ENCODE peak calls at places on chromosomes 16 and 17, in ten cellular contexts. V, P, G, T, O, N, W, X, F and U are unnamed samples.
A peak's percentile ranks its signal among the peaks of the same experiment; 100 is the strongest.

GRCh38 chr17:37488607-37489196 is 989 bp upstream of the DUSP14 start:
- DNase-seq in V (peak; percentile 85), P (peak; percentile 35), G (peak; percentile 90), T (peak; percentile 79), O (peak; percentile 89), N (peak; percentile 95), W (peak; percentile 87), X (peak; percentile 93), F (peak; percentile 70), U (peak; percentile 83)

GRCh38 chr16:47026492-47026891 is 53.0 kb upstream of the DNAJA2 start:
- DNase-seq in V (no peak), P (no peak), G (no peak), T (no peak), O (no peak), N (peak; percentile 57), W (no peak), X (no peak), F (no peak), U (no peak)

GRCh38 chr16:75252049-75252864 is 833 bp upstream of the BCAR1 start:
- DNase-seq in V (no peak), P (no peak), G (peak; percentile 16), T (peak; percentile 31), O (no peak), N (no peak), W (no peak), X (peak; percentile 63), F (peak; percentile 14), U (peak; percentile 64)

GRCh38 chr17:44653954-44654353 is 2.3 kb upstream of the MEIOC start:
- DNase-seq in V (no peak), P (no peak), G (no peak), T (no peak), O (no peak), N (no peak), W (no peak), X (no peak), F (no peak), U (no peak)

GRCh38 chr16:76532188-76532973 is 255.2 kb downstream of the CNTNAP4 start:
- DNase-seq in V (no peak), P (no peak), G (no peak), T (no peak), O (no peak), N (no peak), W (no peak), X (no peak), F (no peak), U (no peak)

GRCh38 chr16:31414706-31415105 is 13.5 kb downstream of the COX6A2 start:
- DNase-seq in V (no peak), P (no peak), G (no peak), T (no peak), O (no peak), N (no peak), W (no peak), X (no peak), F (no peak), U (no peak)

GRCh38 chr17:82647593-82648164 is 565 bp downstream of the WDR45B start:
- DNase-seq in V (no peak), P (peak; percentile 43), G (peak; percentile 53), T (peak; percentile 70), O (peak; percentile 15), N (peak; percentile 75), W (peak; percentile 53), X (peak; percentile 88), F (peak; percentile 40), U (peak; percentile 28)

GRCh38 chr16:49013727-49014080 is 267.9 kb downstream of the CBLN1 start:
- DNase-seq in V (no peak), P (no peak), G (no peak), T (no peak), O (no peak), N (no peak), W (no peak), X (no peak), F (no peak), U (no peak)

GRCh38 chr17:81710514-81711308 is 1.4 kb upstream of the SLC25A10 start:
- DNase-seq in V (no peak), P (no peak), G (no peak), T (peak; percentile 33), O (peak; percentile 33), N (peak; percentile 79), W (no peak), X (peak; percentile 75), F (no peak), U (no peak)

GRCh38 chr16:53080345-53081031 is 25.7 kb downstream of the CHD9 start:
- DNase-seq in V (no peak), P (no peak), G (no peak), T (peak; percentile 72), O (peak; percentile 90), N (no peak), W (no peak), X (peak; percentile 74), F (peak; percentile 59), U (peak; percentile 64)

DNA sequence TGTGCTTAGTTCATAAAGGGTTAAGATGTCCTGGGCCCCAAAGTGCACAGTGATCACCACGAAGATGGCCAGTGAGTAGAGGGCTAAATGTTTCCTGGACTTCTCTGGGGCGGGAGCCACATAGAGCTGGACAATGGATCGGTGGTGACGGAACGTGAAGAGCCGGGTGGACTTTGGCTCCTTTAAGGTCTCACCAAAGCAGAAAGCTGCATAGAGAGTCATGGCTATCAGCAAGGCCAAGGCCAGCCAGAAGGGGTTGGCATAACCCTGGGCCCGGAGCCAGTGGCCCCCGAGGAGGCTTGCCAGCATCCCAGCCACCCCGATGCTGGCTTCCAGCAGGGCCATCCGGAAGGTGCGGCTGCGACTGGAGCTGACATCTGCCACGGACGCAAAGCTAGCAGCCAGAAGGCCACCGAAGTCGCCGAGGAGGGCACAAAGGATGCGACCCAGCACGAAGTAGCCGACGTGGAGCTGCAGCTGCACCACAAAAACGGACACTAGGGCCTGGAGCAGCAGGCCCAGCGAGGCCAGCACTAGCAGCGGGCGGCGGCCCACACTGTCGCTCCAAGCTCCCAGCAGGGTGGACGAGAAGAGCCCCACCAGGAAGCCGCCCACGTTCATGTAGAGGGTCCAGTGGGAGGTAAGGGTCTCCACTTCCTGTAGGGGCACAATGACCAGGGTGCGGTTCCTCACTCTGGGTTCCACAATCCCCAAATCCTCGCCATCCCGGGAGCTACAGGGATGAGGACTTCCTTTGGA is 1.0 kb downstream of the SLC46A1 start:
- DNase-seq in V (no peak), P (no peak), G (peak; percentile 65), T (peak; percentile 43), O (no peak), N (peak; percentile 80), W (peak; percentile 58), X (no peak), F (peak; percentile 27), U (no peak)
- TF ChIP-seq CTCF in V (no peak), P (no peak), G (no peak), T (no peak), O (no peak), N (peak; percentile 12), W (no peak), X (no peak), F (no peak), U (no peak)

DNA sequence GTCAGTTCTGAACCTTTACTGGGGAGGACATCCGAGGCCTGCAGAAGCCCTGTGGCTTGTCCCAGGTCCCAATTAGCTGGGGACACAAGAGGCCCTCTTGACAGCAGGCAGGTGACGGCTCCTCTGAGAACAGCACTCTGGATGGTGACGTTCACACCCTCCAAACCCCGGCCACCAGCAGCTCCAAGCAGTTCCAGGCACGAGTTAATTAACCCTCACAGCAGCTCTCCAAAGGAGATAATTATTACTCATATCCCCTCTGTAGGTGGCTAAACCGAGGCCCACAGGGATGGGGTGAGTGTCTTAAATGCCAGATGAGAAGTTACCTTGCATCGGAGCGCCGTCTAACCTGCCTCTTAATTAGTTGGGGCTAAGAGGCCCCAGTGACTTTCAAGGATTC is 168.9 kb upstream of the CIBAR2 start:
- DNase-seq in V (no peak), P (no peak), G (no peak), T (no peak), O (no peak), N (no peak), W (no peak), X (no peak), F (no peak), U (no peak)
- H3K4me1 ChIP-seq in V (peaks cover 4% of the 10 kb centered on the region), P (no peaks in the 10 kb centered on the region), G (peaks cover 2% of the 10 kb centered on the region), T (peaks cover 10% of the 10 kb centered on the region), O (peaks cover 21% of the 10 kb centered on the region), N (peaks cover 3% of the 10 kb centered on the region), W (peaks cover 4% of the 10 kb centered on the region), X (no peaks in the 10 kb centered on the region), F (peaks cover 31% of the 10 kb centered on the region), U (peaks cover 10% of the 10 kb centered on the region)

DNA sequence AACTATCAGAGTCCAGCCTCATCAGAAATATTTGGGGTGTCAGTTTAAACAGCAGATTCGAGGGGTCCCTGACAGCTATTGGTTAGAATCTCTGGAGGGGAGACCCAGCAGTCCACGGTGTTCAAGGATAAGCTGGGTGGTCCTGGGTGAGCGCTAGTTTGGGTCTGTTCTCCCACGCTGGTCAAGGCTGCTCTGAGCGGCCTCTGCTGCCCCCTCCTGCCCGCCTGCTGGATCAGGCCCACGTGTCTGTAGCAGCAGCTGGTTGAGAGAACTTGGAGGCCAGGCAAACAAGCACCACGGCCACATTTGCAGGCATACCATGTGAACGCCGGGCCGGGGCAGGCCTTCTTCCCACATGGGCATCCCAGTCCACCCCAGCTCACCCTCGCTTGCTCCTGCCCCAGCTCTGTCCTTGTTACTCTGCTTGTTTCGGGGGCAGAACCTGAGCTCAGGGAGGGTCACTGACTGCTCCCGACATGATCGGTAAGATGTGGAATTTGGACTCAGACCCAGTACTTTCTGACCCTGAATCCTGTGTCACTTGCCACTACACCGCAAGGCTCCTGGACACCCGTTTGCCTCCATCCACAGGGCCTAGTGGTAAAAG is 7.4 kb downstream of the FOXF1 start:
- DNase-seq in V (no peak), P (peak; percentile 27), G (no peak), T (no peak), O (peak; percentile 78), N (peak; percentile 91), W (peak; percentile 54), X (peak; percentile 86), F (peak; percentile 73), U (peak; percentile 81)
- TF ChIP-seq CTCF in V (peak; percentile 65), P (peak; percentile 59), G (peak; percentile 22), T (no peak), O (peak; percentile 90), N (peak; percentile 86), W (peak; percentile 39), X (peak; percentile 87), F (peak; percentile 43), U (peak; percentile 62)

GRCh38 chr16:67845291-67846062 is 1.3 kb upstream of the NUTF2 start:
- DNase-seq in V (no peak), P (no peak), G (no peak), T (no peak), O (no peak), N (no peak), W (no peak), X (no peak), F (no peak), U (no peak)

GRCh38 chr16:67844441-67844840 is 2.3 kb upstream of the NUTF2 start:
- DNase-seq in V (no peak), P (no peak), G (no peak), T (no peak), O (no peak), N (no peak), W (no peak), X (no peak), F (no peak), U (no peak)

GRCh38 chr16:67846320-67847063 is at the start of gene NUTF2:
- DNase-seq in V (peak; percentile 79), P (peak; percentile 98), G (peak; percentile 96), T (peak; percentile 96), O (peak; percentile 97), N (peak; percentile 99), W (peak; percentile 97), X (peak; percentile 98), F (peak; percentile 96), U (peak; percentile 96)

GRCh38 chr16:67847064-67847861 is at the start of gene CENPT:
- DNase-seq in V (no peak), P (no peak), G (peak; percentile 29), T (no peak), O (peak; percentile 40), N (peak; percentile 75), W (peak; percentile 69), X (peak; percentile 89), F (peak; percentile 70), U (peak; percentile 70)

GRCh38 chr16:67846063-67846319 is 742 bp upstream of the NUTF2 start:
- DNase-seq in V (no peak), P (no peak), G (no peak), T (no peak), O (no peak), N (no peak), W (no peak), X (no peak), F (no peak), U (no peak)
- H3K4me1 ChIP-seq in V (peaks cover 42% of the 10 kb centered on the region), P (peaks cover 65% of the 10 kb centered on the region), G (peaks cover 35% of the 10 kb centered on the region), T (peaks cover 16% of the 10 kb centered on the region), O (peaks cover 33% of the 10 kb centered on the region), N (peaks cover 22% of the 10 kb centered on the region), W (peaks cover 61% of the 10 kb centered on the region), X (peaks cover 40% of the 10 kb centered on the region), F (peaks cover 47% of the 10 kb centered on the region), U (peaks cover 61% of the 10 kb centered on the region)